ENCODE peak calls at places on chromosomes 16 and 17, in seven cellular contexts. X is fibroblast of mammary gland, L is Caco-2, G is AG04450, Q is WTC11, R is body of pancreas, B is AG09319. O is an unnamed sample.

GRCh38 chr17:21039839-21040575 is 2.8 kb downstream of the USP22 start:
- DNase-seq in X (peak), L (no peak), G (no peak), Q (no peak), R (peak), B (no peak), O (peak)

GRCh38 chr16:86286991-86287640 is 223.2 kb upstream of the FOXF1 start:
- DNase-seq in X (no peak), L (no peak), G (no peak), Q (peak), R (no peak), B (no peak), O (no peak)

GRCh38 chr17:40122466-40122943 is 734 bp downstream of the MSL1 start:
- DNase-seq in X (no peak), L (peak), G (no peak), Q (peak), R (peak), B (no peak), O (peak)

GRCh38 chr16:15770107-15770506 is 86.7 kb downstream of the MYH11 start:
- DNase-seq in X (peak), L (no peak), G (no peak), Q (no peak), R (peak), B (no peak), O (no peak)

GRCh38 chr17:4038076-4038475 is 73.8 kb upstream of the ATP2A3 start:
- DNase-seq in X (no peak), L (no peak), G (no peak), Q (no peak), R (peak), B (no peak), O (no peak)

GRCh38 chr17:6420173-6420641 is 14.7 kb downstream of the AIPL1 start:
- DNase-seq in X (peak), L (no peak), G (no peak), Q (peak), R (peak), B (no peak), O (no peak)

GRCh38 chr16:87165151-87165550 is 152.0 kb downstream of the C16orf95 start:
- DNase-seq in X (no peak), L (no peak), G (no peak), Q (no peak), R (no peak), B (no peak), O (no peak)

GRCh38 chr17:13631541-13631940 is 29.8 kb upstream of the HS3ST3A1 start:
- DNase-seq in X (no peak), L (no peak), G (no peak), Q (no peak), R (no peak), B (no peak), O (no peak)

GRCh38 chr16:86511317-86512161 is 1.2 kb downstream of the FOXF1 start:
- DNase-seq in X (no peak), L (no peak), G (no peak), Q (no peak), R (no peak), B (no peak), O (no peak)

GRCh38 chr17:38920374-38921291 is 4.8 kb upstream of the LASP1NB start:
- DNase-seq in X (no peak), L (no peak), G (no peak), Q (no peak), R (no peak), B (no peak), O (no peak)

GRCh38 chr17:740240-741055 is 8.1 kb downstream of the TLCD3A start:
- DNase-seq in X (no peak), L (no peak), G (no peak), Q (no peak), R (peak), B (no peak), O (no peak)

GRCh38 chr16:87608400-87608985 is 6.2 kb downstream of the JPH3 start:
- DNase-seq in X (peak), L (peak), G (peak), Q (peak), R (peak), B (no peak), O (peak)

GRCh38 chr17:9021158-9021984 is at the start of gene NTN1:
- DNase-seq in X (peak), L (no peak), G (no peak), Q (peak), R (peak), B (no peak), O (no peak)

GRCh38 chr17:74361613-74362391 is at the start of gene BTBD17:
- DNase-seq in X (no peak), L (no peak), G (no peak), Q (peak), R (peak), B (no peak), O (no peak)
- TF ChIP-seq CTCF in X (no peak), L (peak), G (peak), Q (peak), R (peak), B (peak), O (peak)

DNA sequence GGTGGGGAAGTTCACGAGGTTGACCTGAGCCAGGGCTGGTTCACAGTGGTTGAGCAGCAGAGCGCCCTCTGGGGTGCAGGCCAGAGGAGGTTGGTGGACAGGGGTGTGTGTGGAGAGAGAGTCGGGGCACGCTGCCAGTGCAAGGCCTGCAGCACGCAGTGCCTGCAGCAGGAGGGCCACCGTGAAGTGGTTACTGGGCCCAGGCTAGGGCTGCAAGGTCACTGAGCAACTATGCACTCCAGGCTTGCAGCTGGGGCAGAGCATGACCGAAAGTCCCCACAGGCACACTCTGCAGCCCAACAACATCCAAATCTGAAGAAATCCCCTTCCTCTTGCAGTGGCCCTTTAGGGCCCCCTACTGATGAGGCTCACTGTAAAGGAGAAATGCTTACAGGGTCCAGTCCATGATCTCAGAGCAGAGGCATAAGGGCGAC is 89.1 kb upstream of the NOL11 start:
- DNase-seq in X (peak), L (no peak), G (no peak), Q (peak), R (peak), B (no peak), O (no peak)
- TF ChIP-seq CTCF in X (peak), L (no peak), G (peak), Q (no peak), R (peak), B (peak), O (peak)

DNA sequence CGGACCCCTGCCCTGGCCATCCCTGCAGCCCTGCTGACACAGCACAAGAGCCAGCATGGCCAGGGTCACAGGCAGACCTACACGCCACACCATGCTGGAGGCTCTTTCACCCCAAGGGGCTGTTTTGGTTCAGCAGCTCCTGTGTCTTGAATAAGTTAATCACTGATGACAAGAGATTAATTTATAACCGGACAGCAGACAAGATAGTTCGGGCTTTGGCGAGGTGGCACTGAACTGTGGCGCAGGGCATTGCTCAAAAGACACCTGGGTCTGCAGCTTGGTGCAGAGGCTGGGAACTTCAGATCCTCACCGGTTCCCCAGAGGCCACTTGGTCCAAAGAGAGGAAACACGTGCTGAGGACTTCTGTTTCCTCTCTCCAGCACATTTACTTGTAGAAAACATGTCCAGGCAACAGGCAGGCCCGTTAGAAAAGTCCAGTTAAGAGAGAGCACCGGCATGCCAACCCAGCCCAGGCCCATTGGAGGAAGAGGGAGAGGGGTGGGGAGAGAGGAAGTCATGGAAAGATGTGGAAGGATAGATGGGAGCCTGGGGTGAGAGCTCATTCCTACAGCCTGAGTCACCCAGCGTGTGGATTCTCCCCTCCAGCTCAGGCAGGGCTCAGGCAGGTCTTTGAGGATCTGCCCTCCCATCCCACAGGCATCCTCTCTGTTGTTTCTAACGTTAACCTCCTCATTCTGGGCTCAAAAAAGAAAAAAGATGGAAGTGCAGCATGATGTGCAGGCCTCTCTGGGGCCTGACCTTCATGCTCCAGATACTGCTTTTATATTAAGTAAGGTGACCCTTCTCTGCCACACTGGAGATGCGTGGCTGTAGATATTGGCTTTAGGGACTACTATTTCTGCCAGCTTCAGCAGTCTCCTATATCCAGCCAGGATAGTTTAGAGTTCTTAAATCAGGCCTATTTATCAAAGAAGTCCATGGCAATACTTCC is 80.0 kb upstream of the HNF1B start:
- DNase-seq in X (peak), L (peak), G (peak), Q (no peak), R (no peak), B (no peak), O (peak)
- TF ChIP-seq CTCF in X (no peak), L (no peak), G (no peak), Q (no peak), R (no peak), B (no peak), O (no peak)

GRCh38 chr17:47243737-47244598 is 9.7 kb upstream of the ITGB3 start:
- DNase-seq in X (no peak), L (no peak), G (no peak), Q (no peak), R (no peak), B (no peak), O (no peak)
- TF ChIP-seq CTCF in X (no peak), L (no peak), G (no peak), Q (no peak), R (no peak), B (no peak), O (no peak)